ENCODE peak calls at places on chromosome 10, in five cellular contexts. I is HCT116, U is left lung, V is upper lobe of left lung, T is tibial nerve. N is an unnamed sample.

GRCh38 chr10:93465806-93466675 is 16.1 kb downstream of the MYOF start:
- DNase-seq in I (peak; percentile 90), V (peak; percentile 43), T (peak; percentile 68), U (peak; percentile 85), N (peak; percentile 34)

GRCh38 chr10:52755297-52756062 is 17.1 kb downstream of the MBL2 start:
- DNase-seq in I (no peak), U (peak; percentile 43), T (peak; percentile 18), V (no peak), N (no peak)

GRCh38 chr10:3372284-3372683 is 199.7 kb upstream of the PITRM1 start:
- DNase-seq in U (no peak), I (no peak), V (no peak), T (peak; percentile 29), N (no peak)

GRCh38 chr10:3460420-3461128 is 288.0 kb upstream of the PITRM1 start:
- DNase-seq in T (no peak), I (no peak), U (no peak), V (no peak), N (no peak)

GRCh38 chr10:70918851-70919530 is 30.6 kb upstream of the PCBD1 start:
- DNase-seq in U (no peak), I (no peak), T (no peak), V (no peak), N (no peak)

GRCh38 chr10:120479506-120479905 is 22.5 kb downstream of the PLPP4 start:
- DNase-seq in V (no peak), T (no peak), I (no peak), U (no peak), N (no peak)

GRCh38 chr10:8092428-8092827 is 37.9 kb downstream of the GATA3 start:
- DNase-seq in V (no peak), U (no peak), I (no peak), T (no peak), N (no peak)

GRCh38 chr10:78438907-78439809 is 405.5 kb downstream of the RPS24 start:
- DNase-seq in I (no peak), U (no peak), V (peak; percentile 47), T (no peak), N (no peak)

GRCh38 chr10:26474062-26474461 is 35.9 kb downstream of the APBB1IP start:
- DNase-seq in T (no peak), V (no peak), U (no peak), I (no peak), N (no peak)

GRCh38 chr10:90695915-90696676 is 161.7 kb downstream of the HTR7 start:
- DNase-seq in T (no peak), U (no peak), I (no peak), V (no peak), N (no peak)

GRCh38 chr10:30058570-30059132 is 735 bp downstream of the JCAD start:
- DNase-seq in V (peak; percentile 87), T (no peak), I (no peak), U (no peak), N (no peak)

GRCh38 chr10:24694086-24694485 is 29.6 kb downstream of the ARHGAP21 start:
- DNase-seq in U (no peak), V (no peak), T (no peak), I (no peak), N (no peak)

GRCh38 chr10:91034494-91035157 is 113.7 kb upstream of the ANKRD1 start:
- DNase-seq in V (no peak), I (no peak), U (peak; percentile 63), T (peak; percentile 83), N (peak; percentile 79)

GRCh38 chr10:92768104-92768503 is 78.3 kb downstream of the HHEX start:
- DNase-seq in U (no peak), V (no peak), I (no peak), T (no peak), N (no peak)

GRCh38 chr10:13660545-13660920 is 73.8 kb downstream of the PRPF18 start:
- DNase-seq in V (no peak), U (no peak), T (no peak), I (no peak), N (no peak)

GRCh38 chr10:31536297-31536696 is 217.3 kb downstream of the ZEB1 start:
- DNase-seq in U (no peak), I (no peak), V (no peak), T (peak; percentile 54), N (no peak)

GRCh38 chr10:108544500-108545120 is 1378.7 kb downstream of the XPNPEP1 start:
- DNase-seq in U (peak; percentile 50), V (no peak), I (no peak), T (peak; percentile 50), N (peak; percentile 38)

GRCh38 chr10:114309111-114309651 is 70.1 kb downstream of the VWA2 start:
- DNase-seq in T (no peak), V (no peak), I (no peak), U (no peak), N (no peak)

GRCh38 chr10:43888551-43888950 is 239.9 kb upstream of the ZNF32 start:
- DNase-seq in T (no peak), V (no peak), I (no peak), U (no peak), N (no peak)

GRCh38 chr10:84204122-84204521 is 9.8 kb downstream of the CDHR1 start:
- DNase-seq in I (peak; percentile 6), T (no peak), U (no peak), V (no peak), N (peak; percentile 36)

GRCh38 chr10:127977368-127978009 is 70.6 kb downstream of the PTPRE start:
- DNase-seq in I (no peak), U (peak; percentile 79), T (peak; percentile 51), V (no peak), N (no peak)

GRCh38 chr10:131082201-131082850 is 229.2 kb downstream of the TCERG1L start:
- DNase-seq in I (no peak), T (no peak), V (peak; percentile 53), U (no peak), N (no peak)
- H3K27me3 ChIP-seq in I (no peaks in the 10 kb centered on the region), T (no peaks in the 10 kb centered on the region), V (no peaks in the 10 kb centered on the region), U (peaks cover 32% of the 10 kb centered on the region), N (no peaks in the 10 kb centered on the region)

GRCh38 chr10:97334370-97335175 is at the start of gene FRAT2:
- DNase-seq in T (peak; percentile 85), U (peak; percentile 92), V (peak; percentile 98), I (peak; percentile 79), N (peak; percentile 77)
- H3K4me3 ChIP-seq in T (peak within 1 kb of the TSS; percentile 97), U (peak within 1 kb of the TSS; percentile 91), V (peak within 1 kb of the TSS; percentile 86), I (peak within 1 kb of the TSS; percentile 56), N (peak within 1 kb of the TSS; percentile 62)

GRCh38 chr10:11329055-11329673 is 282.3 kb downstream of the USP6NL start:
- DNase-seq in V (peak; percentile 60), T (no peak), U (no peak), I (no peak), N (no peak)

GRCh38 chr10:11326241-11326640 is 285.2 kb downstream of the USP6NL start:
- DNase-seq in V (no peak), T (no peak), I (no peak), U (no peak), N (no peak)

GRCh38 chr10:11330383-11331020 is 280.9 kb downstream of the USP6NL start:
- DNase-seq in T (no peak), V (no peak), I (no peak), U (no peak), N (no peak)

GRCh38 chr10:11326919-11327318 is 284.5 kb downstream of the USP6NL start:
- DNase-seq in T (no peak), I (no peak), V (no peak), U (no peak), N (no peak)

GRCh38 chr10:11328264-11329054 is 283.0 kb downstream of the USP6NL start:
- DNase-seq in T (no peak), V (peak; percentile 33), I (no peak), U (no peak), N (no peak)
- H3K36me3 ChIP-seq in T (peaks cover 5% of the 10 kb centered on the region), V (peaks cover 65% of the 10 kb centered on the region), I (no peaks in the 10 kb centered on the region), U (peaks cover 97% of the 10 kb centered on the region), N (no peaks in the 10 kb centered on the region)

DNA sequence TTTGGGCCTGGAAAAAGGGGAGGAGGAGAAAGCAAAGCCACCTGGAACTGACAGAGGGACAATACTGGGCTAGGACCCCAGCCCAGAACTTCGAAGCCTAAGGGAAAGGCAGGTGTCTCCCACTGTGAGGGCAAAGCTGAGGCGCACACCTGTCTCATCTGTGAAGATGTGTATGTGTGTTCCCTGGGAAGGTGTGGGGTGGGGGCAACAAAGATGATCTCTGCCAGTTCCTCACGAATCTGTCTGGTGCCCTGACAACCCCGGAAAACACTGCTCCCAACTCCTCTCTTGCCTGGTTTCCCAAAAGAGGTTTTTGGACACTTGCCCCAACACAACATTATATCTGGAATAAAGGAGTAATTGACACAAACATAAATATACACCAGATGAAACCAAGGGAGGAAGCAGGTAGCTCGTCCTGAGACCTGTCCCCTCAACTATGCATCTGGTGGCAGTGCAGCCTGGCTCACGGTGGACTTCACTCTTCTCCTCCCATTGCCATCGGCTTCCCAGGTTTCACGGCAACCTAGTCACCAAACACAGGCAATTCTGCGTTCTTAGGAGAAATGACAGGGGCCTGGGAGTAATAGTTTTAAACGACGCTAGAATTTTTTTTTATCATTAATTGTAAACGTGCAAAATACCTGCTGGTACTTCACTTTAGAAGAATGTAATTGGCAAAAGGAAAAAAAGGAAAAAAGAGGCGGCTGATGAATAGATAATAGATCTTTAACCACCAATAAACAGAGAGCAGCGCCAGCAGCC is 1.7 kb upstream of the EMX2 start:
- DNase-seq in U (no peak), T (no peak), V (no peak), I (no peak), N (no peak)
- H3K27me3 ChIP-seq in U (peaks cover 100% of the 10 kb centered on the region), T (no peaks in the 10 kb centered on the region), V (peaks cover 88% of the 10 kb centered on the region), I (no peaks in the 10 kb centered on the region), N (peaks cover 7% of the 10 kb centered on the region)

DNA sequence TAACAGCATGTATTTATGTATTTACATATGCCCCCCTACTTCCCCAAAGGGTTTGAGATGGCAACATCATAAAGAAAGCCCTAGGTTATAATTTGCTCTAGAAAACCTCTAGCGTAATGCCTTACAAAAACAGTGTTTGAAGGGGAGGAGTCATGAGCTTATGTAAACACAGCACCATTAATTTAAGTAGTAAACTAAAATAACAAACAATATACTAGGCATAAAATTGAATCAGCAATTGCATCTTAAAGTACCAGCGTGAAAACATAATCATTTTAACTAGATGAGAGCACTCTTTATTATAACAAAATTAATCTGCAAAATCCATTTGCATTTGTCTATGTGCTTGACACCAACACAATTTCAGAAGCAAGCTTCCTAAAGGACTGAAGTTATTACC is 507.2 kb upstream of the NRP1 start:
- DNase-seq in T (no peak), V (no peak), U (no peak), I (no peak), N (no peak)
- H3K4me3 ChIP-seq in T (no peak overlapping the region), V (no peak overlapping the region), U (no peak overlapping the region), I (no peak overlapping the region), N (no peak overlapping the region)

GRCh38 chr10:87547734-87548311 is 43.1 kb downstream of the MINPP1 start:
- DNase-seq in I (no peak), V (no peak), U (no peak), T (no peak), N (no peak)

GRCh38 chr10:87544750-87545149 is 40.1 kb downstream of the MINPP1 start:
- DNase-seq in I (no peak), U (no peak), V (no peak), T (no peak), N (no peak)

GRCh38 chr10:87546221-87546620 is 41.5 kb downstream of the MINPP1 start:
- DNase-seq in T (peak; percentile 36), U (peak; percentile 53), I (no peak), V (no peak), N (no peak)

GRCh38 chr10:87545783-87546182 is 41.1 kb downstream of the MINPP1 start:
- DNase-seq in U (no peak), T (no peak), V (no peak), I (no peak), N (no peak)

GRCh38 chr10:87546971-87547413 is 42.3 kb downstream of the MINPP1 start:
- DNase-seq in T (no peak), U (peak; percentile 55), V (no peak), I (no peak), N (no peak)
- H3K36me3 ChIP-seq in T (no peaks in the 10 kb centered on the region), U (peaks cover 9% of the 10 kb centered on the region), V (peaks cover 12% of the 10 kb centered on the region), I (peaks cover under 1% of the 10 kb centered on the region), N (peaks cover 3% of the 10 kb centered on the region)

GRCh38 chr10:104642311-104643022 is 1.4 kb downstream of the SORCS3 start:
- DNase-seq in U (no peak), T (peak; percentile 9), V (peak; percentile 67), I (no peak), N (no peak)
- H3K27me3 ChIP-seq in U (peaks cover 94% of the 10 kb centered on the region), T (no peaks in the 10 kb centered on the region), V (peaks cover 44% of the 10 kb centered on the region), I (peaks cover 33% of the 10 kb centered on the region), N (peaks cover 37% of the 10 kb centered on the region)